ENCODE peak calls at places on chromosome 7, in six cellular contexts. One of them, this sample, is unnamed.

GRCh38 chr7:137882261-137882668 is 35.5 kb upstream of the DGKI start:
- DNase-seq in right atrium auricular region: no peak
- DNase-seq in cardiac muscle cell: peak; percentile 94
- DNase-seq in astrocyte: peak; percentile 100
- DNase-seq in left ventricle myocardium inferior: no peak
- DNase-seq in heart right ventricle: no peak
- DNase-seq in this sample: no peak

GRCh38 chr7:19009241-19009935 is 108.0 kb downstream of the TWIST1 start:
- DNase-seq in astrocyte: peak; percentile 60
- DNase-seq in heart right ventricle: no peak
- DNase-seq in right atrium auricular region: no peak
- DNase-seq in cardiac muscle cell: peak; percentile 53
- DNase-seq in left ventricle myocardium inferior: no peak
- DNase-seq in this sample: no peak

GRCh38 chr7:45072131-45073030 is 16.4 kb downstream of the NACAD start:
- DNase-seq in left ventricle myocardium inferior: no peak
- DNase-seq in heart right ventricle: no peak
- DNase-seq in right atrium auricular region: no peak
- DNase-seq in cardiac muscle cell: no peak
- DNase-seq in astrocyte: no peak
- DNase-seq in this sample: no peak

GRCh38 chr7:127391591-127392181 is 822 bp downstream of the ZNF800 start:
- DNase-seq in cardiac muscle cell: peak; percentile 40
- DNase-seq in heart right ventricle: peak; percentile 6
- DNase-seq in right atrium auricular region: peak; percentile 58
- DNase-seq in astrocyte: peak; percentile 26
- DNase-seq in left ventricle myocardium inferior: no peak
- DNase-seq in this sample: peak; percentile 71

GRCh38 chr7:76282344-76283253 is 19.9 kb upstream of the HSPB1 start:
- DNase-seq in heart right ventricle: no peak
- DNase-seq in astrocyte: no peak
- DNase-seq in cardiac muscle cell: peak; percentile 38
- DNase-seq in left ventricle myocardium inferior: no peak
- DNase-seq in right atrium auricular region: no peak
- DNase-seq in this sample: no peak

GRCh38 chr7:158264881-158265742 is 322.5 kb downstream of the PTPRN2 start:
- DNase-seq in left ventricle myocardium inferior: no peak
- DNase-seq in cardiac muscle cell: no peak
- DNase-seq in astrocyte: no peak
- DNase-seq in right atrium auricular region: no peak
- DNase-seq in heart right ventricle: no peak
- DNase-seq in this sample: no peak

GRCh38 chr7:156175003-156175402 is 362.7 kb upstream of the SHH start:
- DNase-seq in heart right ventricle: no peak
- DNase-seq in cardiac muscle cell: no peak
- DNase-seq in right atrium auricular region: no peak
- DNase-seq in astrocyte: no peak
- DNase-seq in left ventricle myocardium inferior: no peak
- DNase-seq in this sample: no peak

GRCh38 chr7:140639366-140640053 is 1.1 kb downstream of the DENND2A start:
- DNase-seq in astrocyte: peak; percentile 95
- DNase-seq in left ventricle myocardium inferior: no peak
- DNase-seq in heart right ventricle: peak; percentile 76
- DNase-seq in cardiac muscle cell: peak; percentile 80
- DNase-seq in right atrium auricular region: no peak
- DNase-seq in this sample: no peak

GRCh38 chr7:121595949-121596692 is 200.0 kb upstream of the FAM3C start:
- DNase-seq in right atrium auricular region: no peak
- DNase-seq in left ventricle myocardium inferior: no peak
- DNase-seq in heart right ventricle: no peak
- DNase-seq in astrocyte: no peak
- DNase-seq in cardiac muscle cell: peak; percentile 6
- DNase-seq in this sample: no peak

GRCh38 chr7:155598810-155599210 is 45.7 kb upstream of the RBM33 start:
- DNase-seq in cardiac muscle cell: peak; percentile 77
- DNase-seq in left ventricle myocardium inferior: peak; percentile 76
- DNase-seq in right atrium auricular region: peak; percentile 79
- DNase-seq in heart right ventricle: peak; percentile 73
- DNase-seq in astrocyte: peak; percentile 12
- DNase-seq in this sample: peak; percentile 49

GRCh38 chr7:137656850-137657232 is 189.9 kb downstream of the DGKI start:
- DNase-seq in heart right ventricle: no peak
- DNase-seq in astrocyte: no peak
- DNase-seq in right atrium auricular region: no peak
- DNase-seq in cardiac muscle cell: no peak
- DNase-seq in left ventricle myocardium inferior: no peak
- DNase-seq in this sample: no peak

GRCh38 chr7:86955895-86956503 is 103.5 kb downstream of the ELAPOR2 start:
- DNase-seq in cardiac muscle cell: no peak
- DNase-seq in right atrium auricular region: no peak
- DNase-seq in left ventricle myocardium inferior: no peak
- DNase-seq in astrocyte: no peak
- DNase-seq in heart right ventricle: no peak
- DNase-seq in this sample: no peak

GRCh38 chr7:68362745-68363518 is 1235.3 kb upstream of the AUTS2 start:
- DNase-seq in heart right ventricle: no peak
- DNase-seq in astrocyte: no peak
- DNase-seq in cardiac muscle cell: no peak
- DNase-seq in left ventricle myocardium inferior: no peak
- DNase-seq in right atrium auricular region: no peak
- DNase-seq in this sample: no peak

GRCh38 chr7:134554417-134554966 is 5.6 kb downstream of the AKR1B15 start:
- DNase-seq in right atrium auricular region: no peak
- DNase-seq in left ventricle myocardium inferior: no peak
- DNase-seq in cardiac muscle cell: no peak
- DNase-seq in astrocyte: no peak
- DNase-seq in heart right ventricle: no peak
- DNase-seq in this sample: no peak

GRCh38 chr7:35370694-35371093 is 116.8 kb upstream of the TBX20 start:
- DNase-seq in heart right ventricle: no peak
- DNase-seq in cardiac muscle cell: no peak
- DNase-seq in right atrium auricular region: no peak
- DNase-seq in astrocyte: no peak
- DNase-seq in left ventricle myocardium inferior: no peak
- DNase-seq in this sample: peak; percentile 41

GRCh38 chr7:137652721-137653120 is 194.1 kb downstream of the DGKI start:
- DNase-seq in heart right ventricle: no peak
- DNase-seq in astrocyte: peak; percentile 56
- DNase-seq in left ventricle myocardium inferior: no peak
- DNase-seq in cardiac muscle cell: peak; percentile 24
- DNase-seq in right atrium auricular region: no peak
- DNase-seq in this sample: no peak

GRCh38 chr7:44289341-44290249 is 35.8 kb downstream of the CAMK2B start:
- DNase-seq in left ventricle myocardium inferior: peak; percentile 30
- DNase-seq in right atrium auricular region: peak; percentile 58
- DNase-seq in astrocyte: no peak
- DNase-seq in heart right ventricle: no peak
- DNase-seq in cardiac muscle cell: peak; percentile 43
- DNase-seq in this sample: peak; percentile 53

GRCh38 chr7:123494193-123494796 is 40.1 kb downstream of the IQUB start:
- DNase-seq in cardiac muscle cell: peak; percentile 63
- DNase-seq in astrocyte: no peak
- DNase-seq in left ventricle myocardium inferior: no peak
- DNase-seq in heart right ventricle: peak; percentile 26
- DNase-seq in right atrium auricular region: no peak
- DNase-seq in this sample: no peak

GRCh38 chr7:5595545-5596045 is 172.0 kb upstream of the TNRC18 start:
- DNase-seq in heart right ventricle: no peak
- DNase-seq in left ventricle myocardium inferior: no peak
- DNase-seq in cardiac muscle cell: no peak
- DNase-seq in astrocyte: peak; percentile 69
- DNase-seq in right atrium auricular region: no peak
- DNase-seq in this sample: no peak

GRCh38 chr7:28771901-28772622 is 186.1 kb downstream of the TRIL start:
- DNase-seq in cardiac muscle cell: no peak
- DNase-seq in heart right ventricle: no peak
- DNase-seq in right atrium auricular region: no peak
- DNase-seq in left ventricle myocardium inferior: no peak
- DNase-seq in astrocyte: no peak
- DNase-seq in this sample: no peak

GRCh38 chr7:84507529-84507928 is 312.9 kb upstream of the SEMA3A start:
- DNase-seq in right atrium auricular region: no peak
- DNase-seq in heart right ventricle: no peak
- DNase-seq in cardiac muscle cell: no peak
- DNase-seq in left ventricle myocardium inferior: no peak
- DNase-seq in astrocyte: no peak
- DNase-seq in this sample: no peak

GRCh38 chr7:20267482-20267881 is 50.3 kb upstream of the MACC1 start:
- DNase-seq in astrocyte: no peak
- DNase-seq in heart right ventricle: no peak
- DNase-seq in right atrium auricular region: no peak
- DNase-seq in left ventricle myocardium inferior: no peak
- DNase-seq in cardiac muscle cell: no peak
- DNase-seq in this sample: no peak

GRCh38 chr7:157932498-157933218 is 595.9 kb downstream of the DNAJB6 start:
- DNase-seq in heart right ventricle: no peak
- DNase-seq in cardiac muscle cell: no peak
- DNase-seq in left ventricle myocardium inferior: no peak
- DNase-seq in right atrium auricular region: no peak
- DNase-seq in astrocyte: no peak
- DNase-seq in this sample: no peak

GRCh38 chr7:111198255-111198654 is 107.3 kb downstream of the LRRN3 start:
- DNase-seq in cardiac muscle cell: peak; percentile 95
- DNase-seq in right atrium auricular region: no peak
- DNase-seq in heart right ventricle: no peak
- DNase-seq in left ventricle myocardium inferior: no peak
- DNase-seq in astrocyte: peak; percentile 100
- DNase-seq in this sample: no peak

GRCh38 chr7:130008941-130009847 is 42.0 kb downstream of the ZC3HC1 start:
- DNase-seq in right atrium auricular region: no peak
- DNase-seq in astrocyte: peak; percentile 59
- DNase-seq in heart right ventricle: no peak
- DNase-seq in cardiac muscle cell: peak; percentile 14
- DNase-seq in left ventricle myocardium inferior: no peak
- DNase-seq in this sample: no peak

GRCh38 chr7:81339946-81340345 is 421.1 kb upstream of the SEMA3C start:
- DNase-seq in right atrium auricular region: no peak
- DNase-seq in left ventricle myocardium inferior: no peak
- DNase-seq in cardiac muscle cell: peak; percentile 6
- DNase-seq in astrocyte: no peak
- DNase-seq in heart right ventricle: no peak
- DNase-seq in this sample: no peak

GRCh38 chr7:78081888-78082287 is 283.3 kb downstream of the PHTF2 start:
- DNase-seq in right atrium auricular region: no peak
- DNase-seq in left ventricle myocardium inferior: no peak
- DNase-seq in cardiac muscle cell: no peak
- DNase-seq in astrocyte: no peak
- DNase-seq in heart right ventricle: no peak
- DNase-seq in this sample: no peak

GRCh38 chr7:131723926-131724325 is 167.5 kb upstream of the PODXL start:
- DNase-seq in heart right ventricle: no peak
- DNase-seq in astrocyte: no peak
- DNase-seq in cardiac muscle cell: peak; percentile 21
- DNase-seq in right atrium auricular region: peak; percentile 42
- DNase-seq in left ventricle myocardium inferior: no peak
- DNase-seq in this sample: peak; percentile 35

DNA sequence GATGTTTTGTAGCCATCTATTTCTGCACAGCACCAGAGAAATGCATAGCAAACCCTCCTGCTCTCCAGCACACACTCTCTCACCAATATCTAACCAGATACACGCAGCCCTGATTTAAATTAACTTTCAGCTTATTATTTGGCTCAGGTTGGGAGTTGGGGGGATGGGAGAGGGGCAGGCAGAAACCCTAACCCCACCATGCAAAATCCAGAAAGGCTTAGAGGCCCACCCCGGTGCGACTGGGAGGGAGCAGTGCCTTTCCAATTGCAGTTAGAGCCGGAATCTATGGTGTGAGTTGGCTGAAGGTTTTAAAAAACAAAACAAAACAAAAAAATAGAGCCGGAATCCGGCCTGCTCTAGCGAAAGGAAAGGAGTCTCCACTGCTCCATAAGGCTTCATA is 3.0 kb downstream of the IGF2BP3 start:
- DNase-seq in cardiac muscle cell: no peak
- DNase-seq in astrocyte: no peak
- DNase-seq in left ventricle myocardium inferior: no peak
- DNase-seq in heart right ventricle: no peak
- DNase-seq in right atrium auricular region: no peak
- DNase-seq in this sample: no peak
- H3K27ac ChIP-seq in cardiac muscle cell: peak overlapping the region; percentile 96
- H3K27ac ChIP-seq in astrocyte: peak overlapping the region; percentile 80
- H3K27ac ChIP-seq in left ventricle myocardium inferior: no peak overlapping the region
- H3K27ac ChIP-seq in heart right ventricle: no peak overlapping the region
- H3K27ac ChIP-seq in right atrium auricular region: no peak overlapping the region
- H3K27ac ChIP-seq in this sample: no peak overlapping the region

DNA sequence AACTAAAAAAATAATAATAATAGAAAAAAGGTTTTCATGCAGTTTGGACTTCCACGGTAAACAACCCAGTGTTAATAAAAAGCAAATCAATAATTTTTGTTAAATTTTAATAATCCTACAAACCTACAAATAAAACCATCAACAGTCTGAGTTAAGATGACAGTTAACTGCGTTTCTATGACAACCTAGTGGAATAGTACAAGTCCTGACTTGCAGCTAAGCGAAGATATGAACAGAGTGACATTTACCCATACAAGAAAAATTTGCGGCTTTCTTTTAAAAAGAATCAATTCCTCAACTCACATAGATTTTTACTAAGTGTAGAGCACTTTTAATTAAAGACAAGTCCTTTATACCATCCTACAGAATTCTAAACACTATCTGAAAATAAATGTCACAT is 35.6 kb downstream of the VPS41 start:
- DNase-seq in cardiac muscle cell: no peak
- DNase-seq in left ventricle myocardium inferior: no peak
- DNase-seq in right atrium auricular region: no peak
- DNase-seq in astrocyte: peak; percentile 14
- DNase-seq in heart right ventricle: no peak
- DNase-seq in this sample: no peak
- H3K27ac ChIP-seq in cardiac muscle cell: no peak overlapping the region
- H3K27ac ChIP-seq in left ventricle myocardium inferior: no peak overlapping the region
- H3K27ac ChIP-seq in right atrium auricular region: no peak overlapping the region
- H3K27ac ChIP-seq in astrocyte: no peak overlapping the region
- H3K27ac ChIP-seq in heart right ventricle: no peak overlapping the region
- H3K27ac ChIP-seq in this sample: no peak overlapping the region

GRCh38 chr7:149194799-149195179 is 557 bp upstream of the ZNF282 start:
- DNase-seq in heart right ventricle: no peak
- DNase-seq in cardiac muscle cell: no peak
- DNase-seq in right atrium auricular region: no peak
- DNase-seq in left ventricle myocardium inferior: no peak
- DNase-seq in astrocyte: no peak
- DNase-seq in this sample: no peak
- H3K27ac ChIP-seq in heart right ventricle: no peak overlapping the region
- H3K27ac ChIP-seq in cardiac muscle cell: no peak overlapping the region
- H3K27ac ChIP-seq in right atrium auricular region: peak overlapping the region; percentile 94
- H3K27ac ChIP-seq in left ventricle myocardium inferior: peak overlapping the region; percentile 97
- H3K27ac ChIP-seq in astrocyte: no peak overlapping the region
- H3K27ac ChIP-seq in this sample: peak overlapping the region; percentile 68

DNA sequence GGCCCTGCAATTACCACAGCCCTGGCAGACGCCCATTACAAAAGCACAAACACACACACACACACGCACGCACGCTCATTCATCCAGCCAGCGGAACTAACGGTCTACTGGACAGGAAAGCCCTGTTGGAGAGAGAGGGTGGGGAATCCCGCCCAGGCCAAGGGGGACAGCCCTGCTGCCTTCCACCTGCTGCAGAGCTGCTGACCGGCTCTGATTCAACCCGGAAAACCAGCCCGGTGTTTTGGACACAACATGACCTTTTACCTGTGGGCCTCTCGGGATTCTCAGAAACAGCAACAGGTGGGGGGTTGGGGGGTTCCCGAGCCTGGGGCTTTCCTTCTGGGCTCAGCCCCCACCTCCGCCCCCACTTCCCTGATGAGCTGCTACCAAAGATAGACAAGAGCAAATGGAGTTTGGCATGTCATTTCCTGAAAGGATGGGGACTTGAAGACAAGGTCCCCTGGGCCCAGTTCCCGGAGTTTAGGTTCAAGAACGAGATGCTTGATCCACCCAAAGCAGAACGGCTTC is 18.5 kb upstream of the SERPINE1 start:
- DNase-seq in left ventricle myocardium inferior: peak; percentile 64
- DNase-seq in heart right ventricle: peak; percentile 59
- DNase-seq in astrocyte: peak; percentile 58
- DNase-seq in cardiac muscle cell: peak; percentile 78
- DNase-seq in right atrium auricular region: peak; percentile 76
- DNase-seq in this sample: no peak
- H3K27ac ChIP-seq in left ventricle myocardium inferior: peak overlapping the region; percentile 65
- H3K27ac ChIP-seq in heart right ventricle: no peak overlapping the region
- H3K27ac ChIP-seq in astrocyte: no peak overlapping the region
- H3K27ac ChIP-seq in cardiac muscle cell: no peak overlapping the region
- H3K27ac ChIP-seq in right atrium auricular region: peak overlapping the region; percentile 40
- H3K27ac ChIP-seq in this sample: peak overlapping the region; percentile 31